ENCODE peak calls at places on chromosome 6, in four cellular contexts. Z is mesenchymal stem cell, Y is endodermal cell, T is PC-3. F is an unnamed sample.
A peak's percentile ranks its signal among the peaks of the same experiment; 100 is the strongest.

GRCh38 chr6:25883991-25884390 is 9.9 kb upstream of the SLC17A3 start:
- DNase-seq in Z (peak; percentile 33), Y (no peak), T (no peak), F (no peak)

GRCh38 chr6:33634203-33634727 is 13.1 kb downstream of the ITPR3 start:
- DNase-seq in Z (no peak), Y (no peak), T (no peak), F (no peak)

GRCh38 chr6:126919947-126920346 is 198.5 kb upstream of the RSPO3 start:
- DNase-seq in Z (peak; percentile 99), Y (no peak), T (peak; percentile 47), F (no peak)

GRCh38 chr6:11930240-11930639 is 81.9 kb upstream of the HIVEP1 start:
- DNase-seq in Z (no peak), Y (no peak), T (no peak), F (no peak)

GRCh38 chr6:17768388-17768787 is 61.7 kb upstream of the NUP153 start:
- DNase-seq in Z (peak; percentile 37), Y (peak; percentile 61), T (peak; percentile 29), F (peak; percentile 37)

GRCh38 chr6:138440296-138440695 is 36.3 kb downstream of the HEBP2 start:
- DNase-seq in Z (no peak), Y (no peak), T (no peak), F (no peak)

GRCh38 chr6:163588211-163588919 is 173.8 kb downstream of the QKI start:
- DNase-seq in Z (peak; percentile 26), Y (no peak), T (peak; percentile 48), F (no peak)

GRCh38 chr6:76684881-76685280 is 612.4 kb upstream of the IMPG1 start:
- DNase-seq in Z (peak; percentile 11), Y (peak; percentile 59), T (no peak), F (no peak)

GRCh38 chr6:138336221-138336620 is 41.5 kb upstream of the SMIM28 start:
- DNase-seq in Z (no peak), Y (peak; percentile 55), T (no peak), F (no peak)

GRCh38 chr6:2225422-2226392 is 19.7 kb downstream of the GMDS start:
- DNase-seq in Z (no peak), Y (no peak), T (peak; percentile 93), F (no peak)

GRCh38 chr6:12769556-12770255 is 53.1 kb downstream of the PHACTR1 start:
- DNase-seq in Z (no peak), Y (no peak), T (no peak), F (no peak)

GRCh38 chr6:134555672-134556071 is 237.8 kb upstream of the SGK1 start:
- DNase-seq in Z (no peak), Y (no peak), T (no peak), F (no peak)

GRCh38 chr6:158760618-158761250 is 58.4 kb downstream of the EZR start:
- DNase-seq in Z (no peak), Y (peak; percentile 72), T (no peak), F (no peak)

DNA sequence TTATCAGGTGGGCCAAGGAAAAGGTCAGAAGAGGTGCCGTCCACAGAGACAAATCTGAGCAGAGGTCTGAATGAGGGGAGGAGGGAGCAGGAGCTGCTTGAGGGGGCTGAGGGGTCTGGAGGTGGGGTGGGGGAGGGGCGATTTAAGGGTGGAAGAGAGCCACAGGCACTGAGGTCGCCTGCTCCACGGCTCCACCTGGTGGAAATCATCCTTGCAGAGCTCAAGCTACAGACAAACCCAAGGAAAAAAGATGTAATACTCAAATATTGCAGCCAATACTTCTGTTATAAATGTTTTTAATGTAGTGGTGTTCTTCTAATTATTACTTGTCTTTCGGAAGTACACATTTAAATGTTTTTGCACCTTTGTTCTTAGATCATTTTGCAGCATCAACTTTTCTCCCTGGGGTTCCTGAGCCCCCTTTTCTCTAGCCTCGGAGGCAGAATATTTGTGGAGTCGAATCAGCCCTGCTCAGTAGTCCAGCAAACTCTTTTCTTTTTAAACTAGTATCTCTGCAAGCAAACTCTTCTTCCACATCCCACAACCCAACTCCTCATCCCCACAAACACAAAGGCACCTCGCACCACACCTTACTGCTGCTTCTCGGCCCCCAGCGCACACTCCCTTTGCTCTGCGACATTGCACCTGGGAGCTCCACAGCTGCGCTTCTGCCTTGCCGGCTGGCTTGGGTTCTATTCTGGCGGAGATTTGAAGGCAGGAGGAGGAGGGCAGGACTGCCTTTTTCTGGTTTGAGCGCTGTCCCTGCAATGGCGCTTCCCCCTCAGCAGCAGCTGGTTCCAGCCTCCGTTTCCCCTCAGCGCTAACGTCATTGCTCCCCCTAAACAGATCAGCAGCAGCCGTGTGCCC is 51.0 kb upstream of the TFAP2A start:
- DNase-seq in Z (peak; percentile 36), Y (peak; percentile 93), T (peak; percentile 75), F (peak; percentile 67)
- H3K9ac ChIP-seq in Z (no peak overlapping the region), Y (no peak overlapping the region), T (no peak overlapping the region), F (no peak overlapping the region)

GRCh38 chr6:56766806-56767178 is 124.1 kb upstream of the DST start:
- DNase-seq in Z (peak; percentile 74), Y (no peak), T (peak; percentile 72), F (no peak)
- H3K9ac ChIP-seq in Z (no peak overlapping the region), Y (no peak overlapping the region), T (no peak overlapping the region), F (no peak overlapping the region)

GRCh38 chr6:131658287-131658686 is 21.2 kb downstream of the ENPP3 start:
- DNase-seq in Z (no peak), Y (no peak), T (no peak), F (no peak)

GRCh38 chr6:131657630-131658111 is 20.6 kb downstream of the ENPP3 start:
- DNase-seq in Z (no peak), Y (no peak), T (peak; percentile 54), F (no peak)

GRCh38 chr6:131663578-131664165 is 26.6 kb downstream of the ENPP3 start:
- DNase-seq in Z (no peak), Y (no peak), T (no peak), F (no peak)

GRCh38 chr6:131656667-131657066 is 19.6 kb downstream of the ENPP3 start:
- DNase-seq in Z (no peak), Y (no peak), T (no peak), F (no peak)

DNA sequence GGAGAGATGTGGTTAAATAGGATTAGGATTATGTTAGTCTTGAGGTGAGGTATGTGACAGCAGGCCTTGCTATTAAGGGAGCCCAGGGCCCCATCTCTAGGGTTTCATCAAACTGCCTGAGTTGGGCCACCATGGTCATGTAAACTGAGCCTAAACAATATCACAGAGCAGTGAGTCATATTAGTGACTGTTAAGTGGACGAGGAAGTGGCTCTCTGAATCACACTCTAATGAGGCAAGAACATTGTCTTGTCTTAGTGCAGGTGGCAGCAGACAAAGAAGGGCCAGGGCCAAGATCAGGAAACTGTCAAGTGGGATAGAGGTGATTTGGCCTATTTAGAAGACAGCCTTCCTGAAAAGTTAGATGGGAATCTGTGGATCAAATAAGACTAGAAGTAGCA is 23.1 kb downstream of the ENPP3 start:
- DNase-seq in Z (peak; percentile 54), Y (no peak), T (peak; percentile 62), F (no peak)
- H3K9ac ChIP-seq in Z (no peak overlapping the region), Y (no peak overlapping the region), T (no peak overlapping the region), F (no peak overlapping the region)

DNA sequence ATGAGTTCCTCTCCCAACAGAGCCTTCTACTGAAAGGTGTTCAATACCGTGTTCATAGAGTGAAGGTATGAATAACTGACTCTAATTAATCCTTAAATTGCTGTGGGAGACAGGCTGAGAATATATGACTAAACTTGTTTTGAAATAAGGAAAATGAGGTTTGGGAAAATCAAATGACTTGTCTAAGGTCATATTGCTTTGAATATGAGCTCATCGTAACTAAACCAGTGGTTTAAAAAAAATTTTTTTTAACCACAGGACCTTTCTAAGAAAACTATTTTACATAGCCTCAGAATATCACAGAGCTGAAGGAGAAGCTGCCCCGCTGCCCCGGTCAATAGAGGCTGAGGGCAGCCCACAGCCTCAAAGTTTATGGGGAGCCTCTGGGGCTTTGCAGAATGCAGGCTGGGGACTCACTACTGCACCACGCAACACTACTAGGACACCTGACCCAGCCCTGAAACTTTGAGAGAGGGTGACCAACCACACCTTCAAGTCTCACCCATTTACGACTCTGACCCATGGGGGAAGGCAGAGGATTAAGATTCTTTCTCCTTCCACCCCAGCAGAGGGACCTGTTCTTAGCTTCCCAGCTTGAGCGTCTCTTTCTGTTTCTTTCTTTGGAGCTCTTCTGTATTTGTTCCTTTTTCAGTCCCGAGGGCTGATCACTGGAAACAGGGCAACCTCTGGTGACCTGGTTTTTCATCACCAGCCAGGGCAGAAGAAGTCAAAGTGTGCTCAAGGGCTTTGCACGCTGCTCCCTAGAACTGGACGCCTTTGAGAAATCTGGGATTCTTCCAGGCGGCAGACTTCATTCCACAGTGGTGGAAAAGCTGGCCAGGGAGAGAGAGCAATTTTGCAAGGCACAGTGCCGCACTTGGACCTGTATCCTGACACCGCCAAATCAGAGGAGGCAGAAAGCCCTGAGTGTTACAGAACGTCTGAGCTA is 220.2 kb downstream of the ATXN1 start:
- DNase-seq in Z (no peak), Y (no peak), T (no peak), F (no peak)
- H3K9ac ChIP-seq in Z (peak overlapping the region; percentile 25), Y (no peak overlapping the region), T (no peak overlapping the region), F (no peak overlapping the region)

DNA sequence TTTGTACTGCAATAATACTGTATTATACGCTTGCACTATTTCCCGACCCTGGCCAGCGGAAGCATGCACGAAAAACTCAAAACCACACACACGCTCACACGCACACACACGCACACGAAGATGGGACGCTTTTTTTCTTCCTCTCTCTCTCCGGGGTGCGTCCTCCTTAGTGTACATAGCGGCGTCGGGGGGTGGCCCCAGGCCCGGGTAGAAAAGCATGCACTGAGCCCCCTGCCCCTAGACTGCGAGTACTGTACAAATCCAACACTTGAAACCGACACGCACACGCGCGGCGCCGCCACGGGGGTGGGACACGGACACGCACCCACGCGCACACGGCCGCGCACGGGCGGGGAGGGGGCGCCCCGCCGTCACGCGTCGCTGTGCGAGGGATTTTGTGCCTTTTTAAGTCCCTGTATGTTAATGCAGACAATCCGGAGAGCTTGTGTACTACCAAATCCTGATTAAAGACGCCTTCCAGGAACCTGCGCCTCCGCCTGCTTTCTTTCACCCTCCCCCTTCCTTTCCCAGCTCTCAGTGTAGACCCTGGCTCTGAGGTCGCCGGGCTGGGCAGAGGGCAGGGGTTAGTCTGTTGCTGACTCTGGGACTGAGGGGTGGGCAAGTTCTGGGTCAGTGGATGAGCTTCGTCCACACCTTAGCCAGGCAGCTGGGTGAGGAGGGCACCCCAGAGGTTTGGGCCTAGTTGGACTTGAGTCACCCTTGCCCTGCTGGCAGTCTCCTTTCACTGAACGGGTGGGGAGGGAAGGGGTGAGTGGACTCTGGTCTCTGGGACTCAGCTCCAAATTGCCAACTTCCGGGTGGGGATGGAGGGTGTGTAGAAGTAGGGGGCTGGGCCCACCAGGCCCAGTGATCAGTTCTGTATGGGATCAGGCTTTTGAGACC is 21.6 kb upstream of the SLC22A7 start:
- DNase-seq in Z (peak; percentile 47), Y (peak; percentile 72), T (no peak), F (no peak)
- H3K9ac ChIP-seq in Z (no peak overlapping the region), Y (no peak overlapping the region), T (no peak overlapping the region), F (no peak overlapping the region)

GRCh38 chr6:41413250-41413649 is 77.8 kb downstream of the NCR2 start:
- DNase-seq in Z (no peak), Y (no peak), T (no peak), F (no peak)
- H3K9ac ChIP-seq in Z (no peak overlapping the region), Y (no peak overlapping the region), T (no peak overlapping the region), F (no peak overlapping the region)